ENCODE peak calls at places on chromosome 22, in six cellular contexts. Z is H1, Y is K562, B is HCT116, A is GM12878, X is HepG2. T is an unnamed sample.

GRCh38 chr22:19644314-19645223 is 69.7 kb upstream of the SEPTIN5 start:
- DNase-seq in Z (no peak), Y (peak; percentile 75), B (no peak), A (no peak), X (no peak), T (no peak)

GRCh38 chr22:42367980-42368378 is 64.2 kb downstream of the NFAM1 start:
- DNase-seq in Z (no peak), Y (no peak), B (no peak), A (no peak), X (no peak), T (no peak)

GRCh38 chr22:35018995-35019394 is 47.0 kb upstream of the ISX start:
- DNase-seq in Z (no peak), Y (no peak), B (no peak), A (no peak), X (no peak), T (no peak)

GRCh38 chr22:30219049-30219448 is 27.5 kb downstream of the LIF start:
- DNase-seq in Z (no peak), Y (peak; percentile 45), B (no peak), A (no peak), X (no peak), T (no peak)

GRCh38 chr22:24208012-24208749 is 26.9 kb downstream of the SUSD2 start:
- DNase-seq in Z (no peak), Y (no peak), B (peak; percentile 95), A (no peak), X (peak; percentile 92), T (no peak)

GRCh38 chr22:43228330-43228729 is 41.4 kb upstream of the TTLL12 start:
- DNase-seq in Z (peak; percentile 91), Y (peak; percentile 69), B (peak; percentile 10), A (no peak), X (no peak), T (peak; percentile 48)

GRCh38 chr22:41285441-41285819 is 557 bp downstream of the RANGAP1 start:
- DNase-seq in Z (peak; percentile 49), Y (peak; percentile 80), B (peak; percentile 64), A (no peak), X (peak; percentile 56), T (no peak)

GRCh38 chr22:40533712-40534378 is 102.7 kb downstream of the MRTFA start:
- DNase-seq in Z (no peak), Y (peak; percentile 62), B (no peak), A (peak; percentile 74), X (no peak), T (no peak)

GRCh38 chr22:41181349-41182241 is 23.5 kb upstream of the L3MBTL2 start:
- DNase-seq in Z (no peak), Y (no peak), B (no peak), A (no peak), X (no peak), T (no peak)

GRCh38 chr22:45246060-45246985 is 5.6 kb upstream of the KIAA0930 start:
- DNase-seq in Z (no peak), Y (no peak), B (peak; percentile 92), A (no peak), X (peak; percentile 98), T (no peak)

GRCh38 chr22:21766933-21767462 is 31.4 kb upstream of the YPEL1 start:
- DNase-seq in Z (no peak), Y (no peak), B (no peak), A (no peak), X (no peak), T (no peak)

GRCh38 chr22:46592390-46592872 is 27.8 kb upstream of the GRAMD4 start:
- DNase-seq in Z (no peak), Y (peak; percentile 54), B (no peak), A (no peak), X (no peak), T (no peak)

GRCh38 chr22:17106785-17107546 is 14.2 kb downstream of the TMEM121B start:
- DNase-seq in Z (no peak), Y (no peak), B (no peak), A (no peak), X (no peak), T (no peak)

GRCh38 chr22:39360674-39361413 is 11.1 kb downstream of the SYNGR1 start:
- DNase-seq in Z (no peak), Y (no peak), B (no peak), A (no peak), X (no peak), T (peak; percentile 52)
- TF ChIP-seq ZNF274 in Z (no peak), Y (no peak), B (no peak), A (no peak), X (no peak), T (no peak)

GRCh38 chr22:27597703-27598444 is 203.7 kb downstream of the MN1 start:
- DNase-seq in Z (no peak), Y (peak; percentile 62), B (peak; percentile 22), A (no peak), X (no peak), T (no peak)
- TF ChIP-seq YY1 in Z (no peak), Y (no peak), B (no peak), A (no peak), X (no peak), T (no peak)

GRCh38 chr22:27668828-27669797 is 132.4 kb downstream of the MN1 start:
- DNase-seq in Z (no peak), Y (peak; percentile 85), B (peak; percentile 58), A (no peak), X (peak; percentile 91), T (no peak)
- TF ChIP-seq ZNF274 in Z (no peak), Y (no peak), B (no peak), A (no peak), X (no peak), T (no peak)

GRCh38 chr22:23178512-23179254 is 1.6 kb upstream of the BCR start:
- DNase-seq in Z (peak; percentile 90), Y (peak; percentile 100), B (peak; percentile 27), A (no peak), X (no peak), T (peak; percentile 52)

GRCh38 chr22:23179381-23180294 is 671 bp upstream of the BCR start:
- DNase-seq in Z (no peak), Y (peak; percentile 86), B (no peak), A (no peak), X (no peak), T (no peak)

GRCh38 chr22:23176645-23177027 is 3.7 kb upstream of the BCR start:
- DNase-seq in Z (no peak), Y (no peak), B (no peak), A (no peak), X (no peak), T (no peak)

GRCh38 chr22:23177197-23177596 is 3.1 kb upstream of the BCR start:
- DNase-seq in Z (no peak), Y (peak; percentile 90), B (no peak), A (no peak), X (no peak), T (no peak)

GRCh38 chr22:23175817-23176644 is 4.3 kb upstream of the BCR start:
- DNase-seq in Z (no peak), Y (no peak), B (no peak), A (no peak), X (no peak), T (no peak)
- TF ChIP-seq YY1 in Z (no peak), Y (no peak), B (no peak), A (no peak), X (no peak), T (no peak)

DNA sequence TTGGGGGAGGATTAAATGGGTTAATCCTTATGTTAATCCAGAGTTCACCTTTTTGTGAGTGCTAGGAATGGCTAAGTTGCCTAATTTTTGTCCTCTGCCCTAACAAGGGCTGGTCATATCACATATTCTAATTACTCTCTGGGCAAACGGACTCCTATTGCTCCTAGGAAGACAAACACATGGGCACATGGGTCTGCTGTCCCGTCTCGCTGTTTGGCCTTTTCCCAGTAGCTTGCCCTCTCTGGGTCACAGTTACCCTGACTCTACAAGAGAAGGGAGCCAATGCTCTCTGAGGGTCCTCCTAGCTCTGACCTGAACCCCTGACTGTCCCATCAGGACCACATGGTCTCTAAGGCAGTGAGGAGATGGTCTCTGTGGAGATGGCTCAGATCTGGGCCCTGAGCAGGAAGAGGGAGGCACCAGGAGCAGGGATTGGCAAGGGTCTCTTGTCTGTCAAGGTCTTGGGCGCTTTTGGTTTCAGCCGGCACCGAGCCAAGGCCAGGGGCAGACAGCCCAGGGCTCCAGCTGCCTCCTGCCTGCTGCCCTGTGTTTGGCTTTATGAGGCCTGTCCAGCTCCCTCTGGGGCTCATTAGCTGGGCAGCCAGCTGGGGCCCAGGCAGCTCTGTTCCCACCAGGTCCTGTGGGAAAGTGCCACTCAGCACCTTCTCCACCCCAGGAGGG is 560.0 kb downstream of the MN1 start:
- DNase-seq in Z (no peak), Y (no peak), B (no peak), A (no peak), X (no peak), T (no peak)
- TF ChIP-seq ZNF274 in Z (no peak), Y (no peak), B (no peak), A (no peak), X (no peak), T (no peak)

GRCh38 chr22:49243965-49244364 is 583.7 kb downstream of the BRD1 start:
- DNase-seq in Z (peak; percentile 10), Y (no peak), B (no peak), A (no peak), X (no peak), T (no peak)
- TF ChIP-seq YY1 in Z (no peak), Y (no peak), B (no peak), A (no peak), X (no peak), T (no peak)

GRCh38 chr22:38228326-38228872 is 26.6 kb downstream of the MAFF start:
- DNase-seq in Z (no peak), Y (no peak), B (no peak), A (no peak), X (no peak), T (no peak)
- TF ChIP-seq ZNF274 in Z (no peak), Y (no peak), B (no peak), A (no peak), X (no peak), T (no peak)